ENCODE peak calls at places on chromosome 7, in nine cellular contexts. One of them, this sample, is unnamed.

GRCh38 chr7:139726485-139726869 is 51.3 kb downstream of the HIPK2 start:
- DNase-seq in foreskin fibroblast: no peak
- DNase-seq in cardiac fibroblast: peak
- DNase-seq in naive thymus-derived CD4-positive, alpha-beta T cell: no peak
- DNase-seq in brain microvascular endothelial cell: no peak
- DNase-seq in lower lobe of right lung: no peak
- DNase-seq in psoas muscle: no peak
- DNase-seq in coronary artery: no peak
- DNase-seq in stomach: no peak
- DNase-seq in this sample: no peak

GRCh38 chr7:157413881-157414701 is 77.3 kb downstream of the DNAJB6 start:
- DNase-seq in foreskin fibroblast: no peak
- DNase-seq in cardiac fibroblast: no peak
- DNase-seq in naive thymus-derived CD4-positive, alpha-beta T cell: no peak
- DNase-seq in brain microvascular endothelial cell: no peak
- DNase-seq in lower lobe of right lung: no peak
- DNase-seq in psoas muscle: peak
- DNase-seq in coronary artery: no peak
- DNase-seq in stomach: no peak
- DNase-seq in this sample: no peak

GRCh38 chr7:105794741-105795729 is 81.4 kb downstream of the ATXN7L1 start:
- DNase-seq in foreskin fibroblast: peak
- DNase-seq in cardiac fibroblast: peak
- DNase-seq in naive thymus-derived CD4-positive, alpha-beta T cell: no peak
- DNase-seq in brain microvascular endothelial cell: no peak
- DNase-seq in lower lobe of right lung: no peak
- DNase-seq in psoas muscle: no peak
- DNase-seq in coronary artery: peak
- DNase-seq in stomach: no peak
- DNase-seq in this sample: no peak

GRCh38 chr7:151838861-151839381 is 38.0 kb downstream of the PRKAG2 start:
- DNase-seq in foreskin fibroblast: no peak
- DNase-seq in cardiac fibroblast: no peak
- DNase-seq in naive thymus-derived CD4-positive, alpha-beta T cell: peak
- DNase-seq in brain microvascular endothelial cell: no peak
- DNase-seq in lower lobe of right lung: peak
- DNase-seq in psoas muscle: peak
- DNase-seq in coronary artery: no peak
- DNase-seq in stomach: no peak
- DNase-seq in this sample: no peak

GRCh38 chr7:851204-851603 is 18.9 kb downstream of the SUN1 start:
- DNase-seq in foreskin fibroblast: no peak
- DNase-seq in cardiac fibroblast: no peak
- DNase-seq in naive thymus-derived CD4-positive, alpha-beta T cell: no peak
- DNase-seq in brain microvascular endothelial cell: no peak
- DNase-seq in lower lobe of right lung: no peak
- DNase-seq in psoas muscle: no peak
- DNase-seq in coronary artery: no peak
- DNase-seq in stomach: no peak
- DNase-seq in this sample: no peak

GRCh38 chr7:99120503-99120902 is 23.4 kb downstream of the SMURF1 start:
- DNase-seq in foreskin fibroblast: no peak
- DNase-seq in cardiac fibroblast: peak
- DNase-seq in naive thymus-derived CD4-positive, alpha-beta T cell: no peak
- DNase-seq in brain microvascular endothelial cell: no peak
- DNase-seq in lower lobe of right lung: no peak
- DNase-seq in psoas muscle: no peak
- DNase-seq in coronary artery: no peak
- DNase-seq in stomach: no peak
- DNase-seq in this sample: no peak

GRCh38 chr7:117017017-117017451 is 63.7 kb downstream of the ST7 start:
- DNase-seq in foreskin fibroblast: no peak
- DNase-seq in cardiac fibroblast: no peak
- DNase-seq in naive thymus-derived CD4-positive, alpha-beta T cell: no peak
- DNase-seq in brain microvascular endothelial cell: no peak
- DNase-seq in lower lobe of right lung: no peak
- DNase-seq in psoas muscle: no peak
- DNase-seq in coronary artery: no peak
- DNase-seq in stomach: no peak
- DNase-seq in this sample: no peak

GRCh38 chr7:22723171-22723601 is 3.8 kb upstream of the IL6 start:
- DNase-seq in foreskin fibroblast: peak
- DNase-seq in cardiac fibroblast: peak
- DNase-seq in naive thymus-derived CD4-positive, alpha-beta T cell: no peak
- DNase-seq in brain microvascular endothelial cell: peak
- DNase-seq in lower lobe of right lung: peak
- DNase-seq in psoas muscle: peak
- DNase-seq in coronary artery: peak
- DNase-seq in stomach: peak
- DNase-seq in this sample: peak

GRCh38 chr7:76351372-76351771 is 7.4 kb downstream of the YWHAG start:
- DNase-seq in foreskin fibroblast: no peak
- DNase-seq in cardiac fibroblast: no peak
- DNase-seq in naive thymus-derived CD4-positive, alpha-beta T cell: no peak
- DNase-seq in brain microvascular endothelial cell: no peak
- DNase-seq in lower lobe of right lung: no peak
- DNase-seq in psoas muscle: no peak
- DNase-seq in coronary artery: no peak
- DNase-seq in stomach: no peak
- DNase-seq in this sample: no peak

GRCh38 chr7:76349313-76349885 is 9.4 kb downstream of the YWHAG start:
- DNase-seq in foreskin fibroblast: no peak
- DNase-seq in cardiac fibroblast: no peak
- DNase-seq in naive thymus-derived CD4-positive, alpha-beta T cell: no peak
- DNase-seq in brain microvascular endothelial cell: no peak
- DNase-seq in lower lobe of right lung: no peak
- DNase-seq in psoas muscle: no peak
- DNase-seq in coronary artery: no peak
- DNase-seq in stomach: no peak
- DNase-seq in this sample: no peak

GRCh38 chr7:76354516-76354915 is 4.3 kb downstream of the YWHAG start:
- DNase-seq in foreskin fibroblast: no peak
- DNase-seq in cardiac fibroblast: peak
- DNase-seq in naive thymus-derived CD4-positive, alpha-beta T cell: no peak
- DNase-seq in brain microvascular endothelial cell: no peak
- DNase-seq in lower lobe of right lung: no peak
- DNase-seq in psoas muscle: no peak
- DNase-seq in coronary artery: no peak
- DNase-seq in stomach: no peak
- DNase-seq in this sample: no peak

GRCh38 chr7:76353744-76354143 is 5.0 kb downstream of the YWHAG start:
- DNase-seq in foreskin fibroblast: no peak
- DNase-seq in cardiac fibroblast: no peak
- DNase-seq in naive thymus-derived CD4-positive, alpha-beta T cell: no peak
- DNase-seq in brain microvascular endothelial cell: no peak
- DNase-seq in lower lobe of right lung: no peak
- DNase-seq in psoas muscle: no peak
- DNase-seq in coronary artery: no peak
- DNase-seq in stomach: no peak
- DNase-seq in this sample: no peak

DNA sequence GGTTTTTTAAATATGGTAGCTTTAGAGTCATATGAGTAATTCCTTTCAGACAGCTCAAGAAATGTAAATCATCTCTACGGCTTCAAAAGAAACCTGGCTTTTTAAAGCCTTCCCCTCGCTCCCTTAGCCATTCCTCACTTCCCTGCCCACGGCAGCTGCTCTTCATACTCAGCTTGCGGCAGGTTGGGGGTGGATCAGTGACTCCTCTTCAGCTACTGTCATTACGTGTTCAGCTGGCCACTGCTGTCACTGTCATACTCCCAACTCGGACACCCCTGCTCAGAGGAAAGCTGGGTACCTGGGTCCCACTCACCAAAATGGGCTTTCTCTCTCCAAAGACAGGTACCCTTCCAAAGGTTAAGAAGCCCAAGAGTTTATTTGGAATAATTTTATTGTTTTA is 6.6 kb downstream of the YWHAG start:
- DNase-seq in foreskin fibroblast: peak
- DNase-seq in cardiac fibroblast: no peak
- DNase-seq in naive thymus-derived CD4-positive, alpha-beta T cell: no peak
- DNase-seq in brain microvascular endothelial cell: no peak
- DNase-seq in lower lobe of right lung: no peak
- DNase-seq in psoas muscle: peak
- DNase-seq in coronary artery: no peak
- DNase-seq in stomach: no peak
- DNase-seq in this sample: no peak
- H3K4me3 ChIP-seq in foreskin fibroblast: no peak
- H3K4me3 ChIP-seq in cardiac fibroblast: no peak
- H3K4me3 ChIP-seq in naive thymus-derived CD4-positive, alpha-beta T cell: no peak
- H3K4me3 ChIP-seq in brain microvascular endothelial cell: no peak
- H3K4me3 ChIP-seq in lower lobe of right lung: no peak
- H3K4me3 ChIP-seq in psoas muscle: peak
- H3K4me3 ChIP-seq in coronary artery: no peak
- H3K4me3 ChIP-seq in stomach: no peak
- H3K4me3 ChIP-seq in this sample: no peak

GRCh38 chr7:93894426-93894825 is 3.9 kb upstream of the TFPI2 start:
- DNase-seq in foreskin fibroblast: peak
- DNase-seq in cardiac fibroblast: no peak
- DNase-seq in naive thymus-derived CD4-positive, alpha-beta T cell: no peak
- DNase-seq in brain microvascular endothelial cell: peak
- DNase-seq in lower lobe of right lung: no peak
- DNase-seq in psoas muscle: no peak
- DNase-seq in coronary artery: no peak
- DNase-seq in stomach: no peak
- DNase-seq in this sample: no peak

GRCh38 chr7:93890041-93890463 is 501 bp downstream of the TFPI2 start:
- DNase-seq in foreskin fibroblast: peak
- DNase-seq in cardiac fibroblast: peak
- DNase-seq in naive thymus-derived CD4-positive, alpha-beta T cell: no peak
- DNase-seq in brain microvascular endothelial cell: peak
- DNase-seq in lower lobe of right lung: peak
- DNase-seq in psoas muscle: peak
- DNase-seq in coronary artery: no peak
- DNase-seq in stomach: no peak
- DNase-seq in this sample: no peak

GRCh38 chr7:93894966-93895650 is 4.6 kb upstream of the TFPI2 start:
- DNase-seq in foreskin fibroblast: no peak
- DNase-seq in cardiac fibroblast: peak
- DNase-seq in naive thymus-derived CD4-positive, alpha-beta T cell: no peak
- DNase-seq in brain microvascular endothelial cell: no peak
- DNase-seq in lower lobe of right lung: no peak
- DNase-seq in psoas muscle: no peak
- DNase-seq in coronary artery: no peak
- DNase-seq in stomach: no peak
- DNase-seq in this sample: no peak

GRCh38 chr7:93889261-93889660 is 1.3 kb downstream of the TFPI2 start:
- DNase-seq in foreskin fibroblast: peak
- DNase-seq in cardiac fibroblast: peak
- DNase-seq in naive thymus-derived CD4-positive, alpha-beta T cell: no peak
- DNase-seq in brain microvascular endothelial cell: peak
- DNase-seq in lower lobe of right lung: no peak
- DNase-seq in psoas muscle: no peak
- DNase-seq in coronary artery: no peak
- DNase-seq in stomach: no peak
- DNase-seq in this sample: no peak

DNA sequence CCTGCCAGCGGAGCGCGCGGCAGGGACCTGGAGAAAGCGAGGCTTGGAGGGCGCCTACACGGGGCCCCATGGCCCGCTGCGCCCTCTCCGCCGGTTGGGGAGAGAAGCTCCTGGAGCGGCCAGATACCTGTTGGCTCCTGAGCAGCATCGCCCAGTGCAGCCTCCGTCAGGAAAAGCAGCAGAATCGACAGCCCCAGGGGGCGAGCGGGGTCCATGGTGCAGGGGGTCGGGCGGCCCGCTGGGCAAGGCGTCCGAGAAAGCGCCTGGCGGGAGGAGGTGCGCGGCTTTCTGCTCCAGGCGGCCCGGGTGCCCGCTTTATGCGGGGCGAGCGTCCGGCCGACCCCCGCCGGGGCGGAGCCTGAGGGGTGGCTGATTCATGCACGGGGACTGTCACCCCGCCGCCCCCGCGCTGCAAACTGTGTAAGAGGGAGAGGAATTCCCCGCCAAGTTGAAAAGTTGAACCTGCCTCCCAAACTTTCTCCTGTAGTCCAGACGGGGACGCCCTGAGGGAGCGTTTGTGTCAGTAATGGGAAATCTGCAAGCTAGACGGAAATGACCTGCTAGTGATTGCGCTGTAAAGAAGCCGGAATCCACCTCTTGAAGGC is at the start of gene TFPI2:
- DNase-seq in foreskin fibroblast: peak
- DNase-seq in cardiac fibroblast: peak
- DNase-seq in naive thymus-derived CD4-positive, alpha-beta T cell: no peak
- DNase-seq in brain microvascular endothelial cell: peak
- DNase-seq in lower lobe of right lung: peak
- DNase-seq in psoas muscle: no peak
- DNase-seq in coronary artery: no peak
- DNase-seq in stomach: no peak
- DNase-seq in this sample: peak
- H3K4me3 ChIP-seq in foreskin fibroblast: peak
- H3K4me3 ChIP-seq in cardiac fibroblast: peak
- H3K4me3 ChIP-seq in naive thymus-derived CD4-positive, alpha-beta T cell: no peak
- H3K4me3 ChIP-seq in brain microvascular endothelial cell: peak
- H3K4me3 ChIP-seq in lower lobe of right lung: peak
- H3K4me3 ChIP-seq in psoas muscle: peak
- H3K4me3 ChIP-seq in coronary artery: peak
- H3K4me3 ChIP-seq in stomach: peak
- H3K4me3 ChIP-seq in this sample: peak

DNA sequence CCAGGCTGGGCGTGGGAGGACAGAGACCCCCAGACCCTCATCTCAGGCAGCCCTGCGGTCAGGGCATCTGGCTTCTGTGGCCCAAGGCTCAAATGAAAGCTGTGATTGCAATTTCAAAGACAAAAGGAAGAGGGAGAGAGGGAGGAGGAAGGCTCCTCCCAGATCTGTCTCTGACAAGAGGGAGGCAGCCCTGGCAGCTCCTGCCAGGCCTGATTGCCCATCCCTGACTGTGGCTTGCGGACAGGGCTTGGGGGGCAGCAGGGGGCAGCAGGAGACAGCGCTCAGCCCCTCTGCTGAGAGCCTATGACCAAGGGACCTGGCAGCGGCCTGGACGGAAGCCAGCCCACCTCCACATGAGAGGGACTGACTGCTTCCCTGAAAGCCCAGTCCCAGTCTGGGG is 91.8 kb downstream of the PTPRN2 start:
- DNase-seq in foreskin fibroblast: peak
- DNase-seq in cardiac fibroblast: peak
- DNase-seq in naive thymus-derived CD4-positive, alpha-beta T cell: no peak
- DNase-seq in brain microvascular endothelial cell: no peak
- DNase-seq in lower lobe of right lung: no peak
- DNase-seq in psoas muscle: no peak
- DNase-seq in coronary artery: no peak
- DNase-seq in stomach: peak
- DNase-seq in this sample: no peak
- H3K4me3 ChIP-seq in foreskin fibroblast: no peak
- H3K4me3 ChIP-seq in cardiac fibroblast: no peak
- H3K4me3 ChIP-seq in naive thymus-derived CD4-positive, alpha-beta T cell: no peak
- H3K4me3 ChIP-seq in brain microvascular endothelial cell: no peak
- H3K4me3 ChIP-seq in lower lobe of right lung: no peak
- H3K4me3 ChIP-seq in psoas muscle: no peak
- H3K4me3 ChIP-seq in coronary artery: no peak
- H3K4me3 ChIP-seq in stomach: no peak
- H3K4me3 ChIP-seq in this sample: no peak

DNA sequence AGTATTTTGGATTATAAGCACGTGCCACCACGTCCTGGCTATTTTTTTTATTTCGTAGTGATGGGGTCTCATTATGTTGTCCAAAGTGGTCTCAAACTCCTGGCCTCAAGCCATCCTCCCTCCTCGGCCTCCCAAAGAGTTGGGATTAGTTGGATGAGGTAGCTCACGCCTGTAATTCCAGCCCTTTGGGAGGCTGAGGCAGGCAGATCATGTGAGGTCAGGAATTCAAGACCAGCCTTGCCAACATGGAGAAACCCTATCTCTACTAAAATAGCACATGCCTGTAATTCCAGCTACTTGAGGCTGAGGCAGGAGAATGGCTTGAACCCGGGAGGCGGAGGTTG is 21.8 kb upstream of the YWHAG start:
- DNase-seq in foreskin fibroblast: no peak
- DNase-seq in cardiac fibroblast: peak
- DNase-seq in naive thymus-derived CD4-positive, alpha-beta T cell: no peak
- DNase-seq in brain microvascular endothelial cell: no peak
- DNase-seq in lower lobe of right lung: no peak
- DNase-seq in psoas muscle: no peak
- DNase-seq in coronary artery: no peak
- DNase-seq in stomach: no peak
- DNase-seq in this sample: no peak
- H3K4me3 ChIP-seq in foreskin fibroblast: peak
- H3K4me3 ChIP-seq in cardiac fibroblast: no peak
- H3K4me3 ChIP-seq in naive thymus-derived CD4-positive, alpha-beta T cell: peak
- H3K4me3 ChIP-seq in brain microvascular endothelial cell: no peak
- H3K4me3 ChIP-seq in lower lobe of right lung: peak
- H3K4me3 ChIP-seq in psoas muscle: peak
- H3K4me3 ChIP-seq in coronary artery: peak
- H3K4me3 ChIP-seq in stomach: peak
- H3K4me3 ChIP-seq in this sample: peak